ENCODE peak calls at places on chromosomes 3 and 15, in seven cellular contexts. M, P, E, O, W, F and T are unnamed samples.

GRCh38 chr3:194443911-194444310 is 42.9 kb downstream of the ATP13A3 start:
- DNase-seq in F (no peak), W (no peak), M (no peak), O (no peak), E (no peak), P (no peak), T (no peak)

GRCh38 chr3:36904641-36905040 is 40.2 kb downstream of the TRANK1 start:
- DNase-seq in W (no peak), O (no peak), F (peak; percentile 48), E (no peak), P (peak; percentile 2), M (peak; percentile 37), T (no peak)

GRCh38 chr15:39942101-39942752 is 8.3 kb downstream of the EIF2AK4 start:
- DNase-seq in O (no peak), F (no peak), M (no peak), P (no peak), E (no peak), W (no peak), T (no peak)

GRCh38 chr3:52026016-52026415 is 30.3 kb upstream of the RPL29 start:
- DNase-seq in M (no peak), O (no peak), E (no peak), W (no peak), F (peak; percentile 36), P (no peak), T (no peak)

GRCh38 chr3:136916200-136916599 is 41.6 kb upstream of the IL20RB start:
- DNase-seq in P (peak; percentile 24), F (no peak), M (no peak), O (no peak), W (no peak), E (no peak), T (no peak)

GRCh38 chr3:47897954-47898353 is 95.0 kb downstream of the DHX30 start:
- DNase-seq in F (no peak), O (no peak), M (no peak), P (no peak), E (no peak), W (no peak), T (no peak)

GRCh38 chr3:182309120-182309519 is 484.2 kb upstream of the ATP11B start:
- DNase-seq in F (no peak), P (no peak), W (no peak), E (no peak), M (no peak), O (no peak), T (no peak)

GRCh38 chr3:156368189-156368588 is 186.7 kb downstream of the SSR3 start:
- DNase-seq in O (no peak), M (no peak), P (no peak), E (no peak), W (no peak), F (no peak), T (no peak)

GRCh38 chr3:149792485-149793270 is at the start of gene ANKUB1:
- DNase-seq in M (no peak), W (no peak), P (peak; percentile 21), O (no peak), F (no peak), E (no peak), T (no peak)

GRCh38 chr3:57983734-57984518 is 24.3 kb upstream of the FLNB start:
- DNase-seq in E (peak; percentile 66), M (peak; percentile 96), F (peak; percentile 19), W (peak; percentile 58), O (peak; percentile 82), P (peak; percentile 48), T (no peak)

GRCh38 chr15:82585072-82585471 is 44.8 kb upstream of the RPS17 start:
- DNase-seq in W (no peak), O (no peak), E (no peak), P (no peak), M (no peak), F (no peak), T (no peak)

GRCh38 chr15:64773606-64774555 is 1.5 kb downstream of the RBPMS2 start:
- DNase-seq in P (no peak), E (no peak), W (no peak), F (no peak), O (peak; percentile 71), M (no peak), T (no peak)

GRCh38 chr3:87191175-87191574 is 35.9 kb upstream of the CHMP2B start:
- DNase-seq in E (no peak), W (no peak), F (no peak), P (no peak), O (no peak), M (no peak), T (no peak)

GRCh38 chr3:88963003-88963402 is 144.4 kb upstream of the EPHA3 start:
- DNase-seq in P (no peak), F (no peak), W (no peak), O (no peak), E (no peak), M (no peak), T (no peak)

GRCh38 chr15:29686079-29686425 is 136.2 kb downstream of the TJP1 start:
- DNase-seq in M (no peak), E (no peak), W (no peak), O (no peak), F (no peak), P (no peak), T (no peak)

GRCh38 chr3:150890320-150890719 is 14.9 kb downstream of the MINDY4B start:
- DNase-seq in F (no peak), W (no peak), P (no peak), E (no peak), M (no peak), O (no peak), T (no peak)

GRCh38 chr3:7512048-7512447 is 651.1 kb downstream of the GRM7 start:
- DNase-seq in M (no peak), O (no peak), W (no peak), F (no peak), E (no peak), P (no peak), T (no peak)

GRCh38 chr3:70863049-70863448 is 550.6 kb upstream of the MDFIC2 start:
- DNase-seq in M (no peak), O (no peak), E (no peak), W (no peak), F (no peak), P (no peak), T (no peak)

GRCh38 chr15:43948691-43949325 is 122.0 kb downstream of the WDR76 start:
- DNase-seq in O (no peak), M (no peak), E (no peak), F (no peak), W (no peak), P (no peak), T (no peak)

GRCh38 chr3:169619793-169620192 is 43.7 kb downstream of the MECOM start:
- DNase-seq in E (no peak), O (no peak), W (no peak), F (no peak), P (no peak), M (no peak), T (no peak)

GRCh38 chr3:159144891-159145290 is 343.0 kb downstream of the MFSD1 start:
- DNase-seq in O (no peak), E (no peak), W (no peak), M (no peak), P (no peak), F (no peak), T (no peak)

GRCh38 chr3:133295199-133295901 is 104.5 kb upstream of the BFSP2 start:
- DNase-seq in O (no peak), P (peak; percentile 68), M (no peak), E (peak; percentile 23), F (no peak), W (no peak), T (no peak)

GRCh38 chr15:91967935-91968605 is 114.6 kb downstream of the SLCO3A1 start:
- DNase-seq in W (no peak), E (no peak), M (no peak), O (no peak), P (no peak), F (no peak), T (no peak)

GRCh38 chr15:100786901-100787566 is 92.6 kb upstream of the ALDH1A3 start:
- DNase-seq in O (no peak), M (no peak), P (no peak), E (no peak), F (no peak), W (no peak), T (peak; percentile 40)

GRCh38 chr15:62706361-62706760 is 336.2 kb upstream of the TPM1 start:
- DNase-seq in E (no peak), W (no peak), P (no peak), O (no peak), F (no peak), M (peak; percentile 26), T (no peak)
- TF ChIP-seq CTCF in E (no peak), W (no peak), P (peak; percentile 17), O (no peak), F (no peak), M (peak; percentile 33), T (no peak)

GRCh38 chr3:42529463-42529862 is 27.0 kb downstream of the VIPR1 start:
- DNase-seq in P (no peak), F (no peak), W (no peak), O (no peak), M (no peak), E (no peak), T (no peak)
- H3K27ac ChIP-seq in P (no peak overlapping the region), F (no peak overlapping the region), W (no peak overlapping the region), O (no peak overlapping the region), M (no peak overlapping the region), E (no peak overlapping the region), T (no peak overlapping the region)

DNA sequence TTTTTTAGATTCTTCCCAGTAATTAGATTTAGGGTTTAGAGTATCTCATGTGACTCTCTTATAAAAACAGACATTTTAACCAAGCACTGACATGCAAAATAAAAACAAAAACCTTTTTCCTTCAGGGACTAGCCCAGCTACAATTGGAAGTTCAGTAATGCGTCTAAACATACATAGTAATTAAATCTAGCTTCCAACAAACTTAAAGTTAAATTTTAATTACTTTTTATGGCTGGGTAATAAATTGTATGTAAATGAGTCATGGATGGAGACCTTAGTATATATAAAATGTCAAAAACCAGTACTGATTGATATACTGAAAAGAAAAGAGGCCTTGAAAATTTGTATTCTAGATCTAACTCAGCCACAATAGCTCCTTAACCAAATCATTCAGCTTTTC is 43.6 kb upstream of the AP4E1 start:
- DNase-seq in F (no peak), O (no peak), W (no peak), P (no peak), E (no peak), M (no peak), T (no peak)
- TF ChIP-seq CTCF in F (no peak), O (no peak), W (no peak), P (no peak), E (no peak), M (no peak), T (no peak)

DNA sequence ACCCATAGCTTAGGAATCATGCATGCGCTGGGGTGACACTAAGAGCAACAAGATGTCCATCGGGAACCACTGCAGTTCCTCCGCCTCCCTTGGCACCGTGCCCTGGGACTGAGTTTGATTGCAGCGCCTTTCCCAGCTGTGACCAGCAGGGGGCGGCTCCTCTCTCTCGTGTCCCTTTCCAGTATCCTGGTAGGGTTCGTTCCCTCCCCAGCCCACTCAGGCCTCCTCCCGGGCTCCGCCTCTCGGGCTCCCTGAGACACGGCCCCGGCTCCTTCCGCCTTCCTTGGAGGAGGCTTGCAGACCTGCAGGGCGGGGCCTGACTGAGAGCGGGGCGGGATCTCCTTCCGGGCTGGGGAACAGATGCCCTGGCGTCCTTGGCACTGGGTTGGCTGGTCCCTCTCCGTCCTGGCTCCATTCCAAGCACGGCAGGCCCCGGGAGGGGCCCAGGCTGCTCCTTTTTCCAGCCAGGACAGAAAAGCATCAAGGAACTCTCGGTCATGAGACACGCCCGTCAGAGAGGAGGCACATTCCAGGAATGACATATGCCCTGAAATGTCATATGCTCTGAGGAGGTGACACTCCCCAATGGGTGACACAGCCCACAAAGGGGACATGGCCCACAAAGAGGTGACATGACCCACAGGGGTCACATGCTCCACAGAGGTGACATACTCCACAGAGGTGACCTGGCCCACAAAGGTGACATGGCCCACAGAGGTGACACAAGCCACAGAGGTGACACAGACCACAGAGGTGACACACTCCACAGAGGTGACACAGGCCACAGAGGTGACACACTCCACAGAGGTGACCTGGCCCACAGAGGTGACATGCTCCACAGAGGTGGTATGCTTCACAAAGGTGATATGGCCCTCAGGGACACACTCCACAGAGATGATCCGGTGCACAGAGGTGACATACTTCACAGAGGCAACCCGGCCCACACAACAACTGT is 79.0 kb downstream of the ABHD5 start:
- DNase-seq in F (peak; percentile 98), E (peak; percentile 88), P (peak; percentile 88), W (peak; percentile 97), O (peak; percentile 97), M (peak; percentile 97), T (peak; percentile 99)
- H3K27ac ChIP-seq in F (no peak overlapping the region), E (no peak overlapping the region), P (peak overlapping the region; percentile 91), W (peak overlapping the region; percentile 86), O (peak overlapping the region; percentile 61), M (peak overlapping the region; percentile 82), T (peak overlapping the region; percentile 76)